ENCODE peak calls at places on chromosome 1, in six cellular contexts. W is MCF 10A; I is NCI-H510A; C is effector memory CD4-positive, alpha-beta T cell; A is progenitor cell of endocrine pancreas; M is CD8-positive, alpha-beta T cell. J is an unnamed sample.

GRCh38 chr1:97364086-97364485 is 556.7 kb downstream of the DPYD start:
- DNase-seq in A (no peak), M (no peak), W (no peak), C (no peak), I (no peak), J (peak; percentile 55)

GRCh38 chr1:24424207-24424606 is 8.6 kb downstream of the NIPAL3 start:
- DNase-seq in A (no peak), I (no peak), C (no peak), M (no peak), W (no peak), J (no peak)

GRCh38 chr1:66207484-66207883 is 326.5 kb upstream of the SGIP1 start:
- DNase-seq in I (no peak), M (no peak), W (peak; percentile 12), A (no peak), C (no peak), J (peak; percentile 36)

GRCh38 chr1:66320231-66320630 is 213.7 kb upstream of the SGIP1 start:
- DNase-seq in I (no peak), M (no peak), A (no peak), W (no peak), C (no peak), J (no peak)

GRCh38 chr1:94463765-94464330 is 45.7 kb downstream of the ABCD3 start:
- DNase-seq in W (peak; percentile 60), M (no peak), A (no peak), C (no peak), I (peak; percentile 2), J (peak; percentile 78)

GRCh38 chr1:114956570-114956969 is 73.1 kb upstream of the TSHB start:
- DNase-seq in M (no peak), C (no peak), I (no peak), A (no peak), W (peak; percentile 11), J (peak; percentile 12)

GRCh38 chr1:210907406-210907805 is 226.5 kb downstream of the KCNH1 start:
- DNase-seq in W (peak; percentile 38), C (no peak), I (no peak), M (no peak), A (no peak), J (no peak)

GRCh38 chr1:78061825-78062523 is 16.2 kb downstream of the GIPC2 start:
- DNase-seq in A (no peak), M (no peak), W (no peak), I (no peak), C (no peak), J (peak; percentile 39)

J was measured in PC-3.